ENCODE peak calls at places on chromosomes 11 and 22, in four cellular contexts. One of them, this sample, is unnamed.
A peak's percentile ranks its signal among the peaks of the same experiment; 100 is the strongest.

GRCh38 chr11:86460461-86461404 is 86.0 kb downstream of the CCDC81 start:
- DNase-seq in K562: no peak
- DNase-seq in HL-60: no peak
- DNase-seq in GM12878: no peak
- DNase-seq in this sample: no peak

GRCh38 chr11:116461789-116462188 is 311.0 kb downstream of the BUD13 start:
- DNase-seq in K562: no peak
- DNase-seq in HL-60: no peak
- DNase-seq in GM12878: no peak
- DNase-seq in this sample: no peak

GRCh38 chr11:109729761-109730160 is 307.8 kb downstream of the C11orf87 start:
- DNase-seq in K562: no peak
- DNase-seq in HL-60: no peak
- DNase-seq in GM12878: no peak
- DNase-seq in this sample: no peak

GRCh38 chr11:131938321-131938751 is 567.9 kb downstream of the NTM start:
- DNase-seq in K562: no peak
- DNase-seq in HL-60: no peak
- DNase-seq in GM12878: peak; percentile 12
- DNase-seq in this sample: no peak

GRCh38 chr22:20752104-20752741 is 21.7 kb upstream of the SERPIND1 start:
- DNase-seq in K562: no peak
- DNase-seq in HL-60: no peak
- DNase-seq in GM12878: no peak
- DNase-seq in this sample: no peak

GRCh38 chr11:5252280-5253265 is 2.0 kb downstream of the HBG2 start:
- DNase-seq in K562: peak; percentile 72
- DNase-seq in HL-60: no peak
- DNase-seq in GM12878: no peak
- DNase-seq in this sample: no peak

GRCh38 chr22:32810241-32811133 is 9.0 kb downstream of the TIMP3 start:
- DNase-seq in K562: no peak
- DNase-seq in HL-60: no peak
- DNase-seq in GM12878: no peak
- DNase-seq in this sample: no peak

GRCh38 chr11:126210871-126211235 is 597 bp downstream of the RPUSD4 start:
- DNase-seq in K562: peak; percentile 25
- DNase-seq in HL-60: no peak
- DNase-seq in GM12878: no peak
- DNase-seq in this sample: no peak

GRCh38 chr11:76233936-76234703 is 27.8 kb upstream of the WNT11 start:
- DNase-seq in K562: peak; percentile 51
- DNase-seq in HL-60: peak; percentile 65
- DNase-seq in GM12878: peak; percentile 37
- DNase-seq in this sample: peak; percentile 53

GRCh38 chr22:23767673-23768548 is at the start of gene CHCHD10:
- DNase-seq in K562: peak; percentile 90
- DNase-seq in HL-60: peak; percentile 81
- DNase-seq in GM12878: no peak
- DNase-seq in this sample: peak; percentile 83

GRCh38 chr22:19959043-19959586 is 17.5 kb upstream of the TXNRD2 start:
- DNase-seq in K562: peak; percentile 100
- DNase-seq in HL-60: no peak
- DNase-seq in GM12878: no peak
- DNase-seq in this sample: no peak

GRCh38 chr11:30333405-30333804 is 10.5 kb downstream of the ARL14EP start:
- DNase-seq in K562: peak; percentile 10
- DNase-seq in HL-60: no peak
- DNase-seq in GM12878: no peak
- DNase-seq in this sample: no peak

GRCh38 chr11:44858796-44859527 is 91.7 kb downstream of the TP53I11 start:
- DNase-seq in K562: no peak
- DNase-seq in HL-60: no peak
- DNase-seq in GM12878: no peak
- DNase-seq in this sample: no peak

GRCh38 chr22:30947163-30947820 is 21.3 kb downstream of the MORC2 start:
- DNase-seq in K562: no peak
- DNase-seq in HL-60: no peak
- DNase-seq in GM12878: no peak
- DNase-seq in this sample: no peak

GRCh38 chr11:36385121-36385530 is 89.0 kb downstream of the PRR5L start:
- DNase-seq in K562: no peak
- DNase-seq in HL-60: no peak
- DNase-seq in GM12878: no peak
- DNase-seq in this sample: no peak

GRCh38 chr11:88104408-88104807 is 70.8 kb downstream of the RAB38 start:
- DNase-seq in K562: no peak
- DNase-seq in HL-60: no peak
- DNase-seq in GM12878: no peak
- DNase-seq in this sample: no peak

GRCh38 chr22:20446383-20446970 is 8.9 kb upstream of the SCARF2 start:
- DNase-seq in K562: no peak
- DNase-seq in HL-60: no peak
- DNase-seq in GM12878: no peak
- DNase-seq in this sample: no peak

GRCh38 chr11:128745296-128746183 is 51.7 kb downstream of the FLI1 start:
- DNase-seq in K562: peak; percentile 12
- DNase-seq in HL-60: no peak
- DNase-seq in GM12878: no peak
- DNase-seq in this sample: no peak

GRCh38 chr11:109018639-109019038 is 353.8 kb downstream of the DDX10 start:
- DNase-seq in K562: no peak
- DNase-seq in HL-60: no peak
- DNase-seq in GM12878: no peak
- DNase-seq in this sample: no peak

GRCh38 chr22:27987557-27987956 is 68.5 kb upstream of the PITPNB start:
- DNase-seq in K562: no peak
- DNase-seq in HL-60: no peak
- DNase-seq in GM12878: no peak
- DNase-seq in this sample: no peak

GRCh38 chr22:21624120-21624879 is 5.5 kb downstream of the YDJC start:
- DNase-seq in K562: peak; percentile 97
- DNase-seq in HL-60: no peak
- DNase-seq in GM12878: no peak
- DNase-seq in this sample: no peak

GRCh38 chr22:26642465-26643367 is 14.7 kb upstream of the MIAT start:
- DNase-seq in K562: peak; percentile 84
- DNase-seq in HL-60: no peak
- DNase-seq in GM12878: no peak
- DNase-seq in this sample: no peak

GRCh38 chr11:110345756-110346155 is 49.3 kb upstream of the RDX start:
- DNase-seq in K562: no peak
- DNase-seq in HL-60: no peak
- DNase-seq in GM12878: peak; percentile 55
- DNase-seq in this sample: no peak

GRCh38 chr11:71171576-71171975 is 80.8 kb downstream of the SHANK2 start:
- DNase-seq in K562: no peak
- DNase-seq in HL-60: no peak
- DNase-seq in GM12878: no peak
- DNase-seq in this sample: no peak

GRCh38 chr22:17739196-17739975 is 34.9 kb downstream of the BID start:
- DNase-seq in K562: no peak
- DNase-seq in HL-60: no peak
- DNase-seq in GM12878: no peak
- DNase-seq in this sample: no peak

GRCh38 chr11:68215087-68215445 is 2.0 kb upstream of the KMT5B start:
- DNase-seq in K562: peak; percentile 26
- DNase-seq in HL-60: no peak
- DNase-seq in GM12878: no peak
- DNase-seq in this sample: no peak

GRCh38 chr22:19122752-19123492 is 710 bp upstream of the DGCR2 start:
- DNase-seq in K562: peak; percentile 65
- DNase-seq in HL-60: no peak
- DNase-seq in GM12878: no peak
- DNase-seq in this sample: no peak

GRCh38 chr11:103051158-103051801 is 40.7 kb downstream of the DCUN1D5 start:
- DNase-seq in K562: no peak
- DNase-seq in HL-60: no peak
- DNase-seq in GM12878: no peak
- DNase-seq in this sample: no peak

GRCh38 chr22:37558815-37559214 is 1.5 kb upstream of the CDC42EP1 start:
- DNase-seq in K562: no peak
- DNase-seq in HL-60: no peak
- DNase-seq in GM12878: no peak
- DNase-seq in this sample: no peak
- TF ChIP-seq SPI1 in K562: no peak
- TF ChIP-seq SPI1 in HL-60: no peak
- TF ChIP-seq SPI1 in GM12878: no peak
- TF ChIP-seq SPI1 in this sample: no peak

DNA sequence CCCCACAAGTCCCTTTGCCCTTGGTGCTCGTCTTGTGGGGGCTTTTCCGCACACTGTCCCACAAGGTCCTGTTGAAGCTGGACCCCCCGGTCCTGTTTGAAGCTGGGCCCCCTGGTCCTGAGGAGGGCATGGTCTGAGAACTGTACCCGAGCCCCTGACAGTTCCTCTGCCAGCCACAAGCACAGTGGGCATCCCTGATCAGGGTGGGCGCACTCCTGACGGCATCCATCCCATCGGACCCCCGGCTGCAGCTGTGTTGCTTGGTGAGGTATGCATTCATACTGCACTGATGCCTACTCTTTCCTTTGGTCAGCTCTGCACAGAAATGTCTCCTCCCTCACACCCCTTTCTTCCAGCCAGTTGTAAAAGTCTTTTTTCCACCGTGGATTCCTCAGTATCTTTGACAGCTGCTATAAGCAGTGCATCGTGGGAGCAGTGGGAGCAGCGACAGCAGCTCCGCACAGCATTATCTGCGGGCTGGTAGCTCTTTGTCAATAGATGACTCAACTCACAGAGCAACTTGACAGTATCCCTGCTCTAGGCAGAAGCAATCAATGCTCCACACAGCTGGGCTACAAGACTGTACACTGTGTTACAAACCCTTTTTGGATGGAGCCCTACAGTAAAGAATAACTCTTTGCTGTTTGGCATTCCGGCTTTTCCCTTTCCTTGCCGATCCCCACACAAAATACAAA is 1030.8 kb upstream of the CCDC90B start:
- DNase-seq in K562: no peak
- DNase-seq in HL-60: no peak
- DNase-seq in GM12878: no peak
- DNase-seq in this sample: no peak
- TF ChIP-seq SPI1 in K562: no peak
- TF ChIP-seq SPI1 in HL-60: no peak
- TF ChIP-seq SPI1 in GM12878: no peak
- TF ChIP-seq SPI1 in this sample: no peak

DNA sequence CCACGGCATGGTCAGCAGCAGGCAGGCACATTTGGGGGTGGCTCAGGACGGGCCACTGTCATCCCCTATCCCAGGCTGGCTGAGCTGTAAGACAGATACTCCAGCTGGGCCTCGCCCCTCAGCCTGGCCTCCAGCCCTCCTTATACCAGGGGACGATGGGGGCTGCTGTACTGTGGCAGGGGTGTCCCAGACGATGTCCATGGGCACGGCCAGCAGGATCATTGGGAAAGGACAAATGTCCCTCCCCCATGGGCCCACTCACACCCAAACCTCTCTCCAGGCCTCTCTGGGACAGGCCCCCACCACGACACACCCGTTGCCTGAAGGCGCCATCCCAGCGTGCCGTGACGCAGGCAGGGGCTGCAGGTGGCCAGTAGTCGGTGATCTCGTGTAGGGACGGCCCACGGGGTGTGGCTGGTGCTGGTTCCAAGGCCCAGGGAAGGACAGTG is 1.5 kb upstream of the IL17REL start:
- DNase-seq in K562: no peak
- DNase-seq in HL-60: no peak
- DNase-seq in GM12878: no peak
- DNase-seq in this sample: peak; percentile 36
- TF ChIP-seq SPI1 in K562: no peak
- TF ChIP-seq SPI1 in HL-60: no peak
- TF ChIP-seq SPI1 in GM12878: no peak
- TF ChIP-seq SPI1 in this sample: no peak

GRCh38 chr22:44753189-44754042 is 1.0 kb downstream of the ARHGAP8 start:
- DNase-seq in K562: no peak
- DNase-seq in HL-60: no peak
- DNase-seq in GM12878: no peak
- DNase-seq in this sample: no peak
- TF ChIP-seq SPI1 in K562: no peak
- TF ChIP-seq SPI1 in HL-60: no peak
- TF ChIP-seq SPI1 in GM12878: no peak
- TF ChIP-seq SPI1 in this sample: no peak

GRCh38 chr11:17897495-17897894 is 115.4 kb downstream of the SERGEF start:
- DNase-seq in K562: no peak
- DNase-seq in HL-60: no peak
- DNase-seq in GM12878: no peak
- DNase-seq in this sample: no peak

GRCh38 chr11:17894929-17895658 is 117.8 kb downstream of the SERGEF start:
- DNase-seq in K562: no peak
- DNase-seq in HL-60: no peak
- DNase-seq in GM12878: no peak
- DNase-seq in this sample: no peak

GRCh38 chr11:17898071-17898470 is 114.8 kb downstream of the SERGEF start:
- DNase-seq in K562: no peak
- DNase-seq in HL-60: no peak
- DNase-seq in GM12878: no peak
- DNase-seq in this sample: no peak

DNA sequence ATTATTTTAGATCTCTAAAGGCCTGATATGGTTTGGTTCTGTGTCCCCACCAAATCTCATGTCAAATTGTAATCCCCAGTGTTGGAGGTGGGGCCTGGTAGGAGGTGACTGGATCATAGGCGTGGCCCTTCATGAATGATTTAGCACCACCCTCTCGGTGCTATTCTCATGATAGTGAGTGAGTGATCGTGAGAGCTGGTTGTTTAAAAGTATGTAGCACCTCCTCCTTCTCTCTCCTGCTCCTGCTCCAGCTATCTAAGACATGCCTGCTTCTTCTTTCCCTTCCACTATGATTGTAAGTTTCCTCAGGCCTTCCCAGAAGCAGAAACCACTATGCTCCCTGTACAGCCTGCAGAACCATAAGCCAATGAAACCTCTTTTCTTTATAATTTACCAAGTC is 114.1 kb downstream of the SERGEF start:
- DNase-seq in K562: peak; percentile 70
- DNase-seq in HL-60: no peak
- DNase-seq in GM12878: no peak
- DNase-seq in this sample: no peak
- TF ChIP-seq SPI1 in K562: no peak
- TF ChIP-seq SPI1 in HL-60: no peak
- TF ChIP-seq SPI1 in GM12878: no peak
- TF ChIP-seq SPI1 in this sample: no peak

GRCh38 chr11:65777821-65778361 is 2.9 kb downstream of the AP5B1 start:
- DNase-seq in K562: no peak
- DNase-seq in HL-60: no peak
- DNase-seq in GM12878: no peak
- DNase-seq in this sample: no peak
- TF ChIP-seq SPI1 in K562: no peak
- TF ChIP-seq SPI1 in HL-60: no peak
- TF ChIP-seq SPI1 in GM12878: no peak
- TF ChIP-seq SPI1 in this sample: no peak

This sample was measured in GM12891.